ENCODE peak calls at places on chromosome 17, in four cellular contexts. One of them, this sample, is unnamed.

GRCh38 chr17:8312726-8313600 is 2.9 kb downstream of the ARHGEF15 start:
- DNase-seq in mucosa of descending colon: no peak
- DNase-seq in activated CD8-positive, alpha-beta T cell treated with anti-CD3 and anti-CD28 coated beads for 36 hours: no peak
- DNase-seq in astrocyte of the cerebellum: no peak
- DNase-seq in this sample: peak

GRCh38 chr17:63434951-63435571 is 11.0 kb downstream of the CYB561 start:
- DNase-seq in activated CD8-positive, alpha-beta T cell treated with anti-CD3 and anti-CD28 coated beads for 36 hours: peak
- DNase-seq in astrocyte of the cerebellum: no peak
- DNase-seq in mucosa of descending colon: peak
- DNase-seq in this sample: peak

GRCh38 chr17:57957120-57957850 is 2.1 kb upstream of the CUEDC1 start:
- DNase-seq in activated CD8-positive, alpha-beta T cell treated with anti-CD3 and anti-CD28 coated beads for 36 hours: no peak
- DNase-seq in mucosa of descending colon: no peak
- DNase-seq in astrocyte of the cerebellum: no peak
- DNase-seq in this sample: no peak

GRCh38 chr17:76071497-76072148 is 694 bp downstream of the SRP68 start:
- DNase-seq in mucosa of descending colon: no peak
- DNase-seq in activated CD8-positive, alpha-beta T cell treated with anti-CD3 and anti-CD28 coated beads for 36 hours: peak
- DNase-seq in astrocyte of the cerebellum: no peak
- DNase-seq in this sample: no peak

GRCh38 chr17:3535253-3535995 is 22.2 kb downstream of the TRPV3 start:
- DNase-seq in astrocyte of the cerebellum: peak
- DNase-seq in mucosa of descending colon: peak
- DNase-seq in activated CD8-positive, alpha-beta T cell treated with anti-CD3 and anti-CD28 coated beads for 36 hours: peak
- DNase-seq in this sample: peak

GRCh38 chr17:13004336-13004735 is 13.5 kb downstream of the ELAC2 start:
- DNase-seq in mucosa of descending colon: no peak
- DNase-seq in astrocyte of the cerebellum: no peak
- DNase-seq in activated CD8-positive, alpha-beta T cell treated with anti-CD3 and anti-CD28 coated beads for 36 hours: no peak
- DNase-seq in this sample: no peak

GRCh38 chr17:1709971-1710806 is at the start of gene TLCD2:
- DNase-seq in activated CD8-positive, alpha-beta T cell treated with anti-CD3 and anti-CD28 coated beads for 36 hours: no peak
- DNase-seq in mucosa of descending colon: peak
- DNase-seq in astrocyte of the cerebellum: no peak
- DNase-seq in this sample: no peak

GRCh38 chr17:40019140-40019991 is 4.1 kb downstream of the CSF3 start:
- DNase-seq in mucosa of descending colon: no peak
- DNase-seq in astrocyte of the cerebellum: peak
- DNase-seq in activated CD8-positive, alpha-beta T cell treated with anti-CD3 and anti-CD28 coated beads for 36 hours: no peak
- DNase-seq in this sample: no peak

GRCh38 chr17:17886253-17886652 is 49.5 kb upstream of the SREBF1 start:
- DNase-seq in activated CD8-positive, alpha-beta T cell treated with anti-CD3 and anti-CD28 coated beads for 36 hours: no peak
- DNase-seq in mucosa of descending colon: peak
- DNase-seq in astrocyte of the cerebellum: no peak
- DNase-seq in this sample: no peak

GRCh38 chr17:46198233-46198632 is 5.0 kb upstream of the KANSL1 start:
- DNase-seq in astrocyte of the cerebellum: no peak
- DNase-seq in mucosa of descending colon: no peak
- DNase-seq in activated CD8-positive, alpha-beta T cell treated with anti-CD3 and anti-CD28 coated beads for 36 hours: no peak
- DNase-seq in this sample: no peak

GRCh38 chr17:50238594-50239287 is 35.5 kb upstream of the TMEM92 start:
- DNase-seq in activated CD8-positive, alpha-beta T cell treated with anti-CD3 and anti-CD28 coated beads for 36 hours: no peak
- DNase-seq in mucosa of descending colon: no peak
- DNase-seq in astrocyte of the cerebellum: no peak
- DNase-seq in this sample: no peak

GRCh38 chr17:70336411-70336810 is 167.1 kb downstream of the KCNJ2 start:
- DNase-seq in astrocyte of the cerebellum: no peak
- DNase-seq in mucosa of descending colon: no peak
- DNase-seq in activated CD8-positive, alpha-beta T cell treated with anti-CD3 and anti-CD28 coated beads for 36 hours: no peak
- DNase-seq in this sample: no peak

GRCh38 chr17:8383143-8383974 is at the start of gene RPL26:
- DNase-seq in activated CD8-positive, alpha-beta T cell treated with anti-CD3 and anti-CD28 coated beads for 36 hours: peak
- DNase-seq in astrocyte of the cerebellum: peak
- DNase-seq in mucosa of descending colon: peak
- DNase-seq in this sample: peak

GRCh38 chr17:33983824-33984574 is 271.1 kb upstream of the CCL2 start:
- DNase-seq in astrocyte of the cerebellum: no peak
- DNase-seq in mucosa of descending colon: no peak
- DNase-seq in activated CD8-positive, alpha-beta T cell treated with anti-CD3 and anti-CD28 coated beads for 36 hours: no peak
- DNase-seq in this sample: no peak

GRCh38 chr17:59853168-59853918 is 39.4 kb downstream of the TUBD1 start:
- DNase-seq in astrocyte of the cerebellum: no peak
- DNase-seq in activated CD8-positive, alpha-beta T cell treated with anti-CD3 and anti-CD28 coated beads for 36 hours: peak
- DNase-seq in mucosa of descending colon: peak
- DNase-seq in this sample: no peak
- TF ChIP-seq CTCF in astrocyte of the cerebellum: peak
- TF ChIP-seq CTCF in activated CD8-positive, alpha-beta T cell treated with anti-CD3 and anti-CD28 coated beads for 36 hours: peak
- TF ChIP-seq CTCF in mucosa of descending colon: no peak
- TF ChIP-seq CTCF in this sample: peak

GRCh38 chr17:19397556-19398041 is 10.6 kb upstream of the MFAP4 start:
- DNase-seq in astrocyte of the cerebellum: no peak
- DNase-seq in mucosa of descending colon: peak
- DNase-seq in activated CD8-positive, alpha-beta T cell treated with anti-CD3 and anti-CD28 coated beads for 36 hours: no peak
- DNase-seq in this sample: no peak
- TF ChIP-seq CTCF in astrocyte of the cerebellum: peak
- TF ChIP-seq CTCF in mucosa of descending colon: no peak
- TF ChIP-seq CTCF in activated CD8-positive, alpha-beta T cell treated with anti-CD3 and anti-CD28 coated beads for 36 hours: no peak
- TF ChIP-seq CTCF in this sample: no peak

GRCh38 chr17:16013943-16014407 is 14.4 kb downstream of the TTC19 start:
- DNase-seq in mucosa of descending colon: no peak
- DNase-seq in activated CD8-positive, alpha-beta T cell treated with anti-CD3 and anti-CD28 coated beads for 36 hours: no peak
- DNase-seq in astrocyte of the cerebellum: peak
- DNase-seq in this sample: no peak
- TF ChIP-seq CTCF in mucosa of descending colon: no peak
- TF ChIP-seq CTCF in activated CD8-positive, alpha-beta T cell treated with anti-CD3 and anti-CD28 coated beads for 36 hours: no peak
- TF ChIP-seq CTCF in astrocyte of the cerebellum: peak
- TF ChIP-seq CTCF in this sample: peak

GRCh38 chr17:79951361-79952264 is 84.1 kb downstream of the TBC1D16 start:
- DNase-seq in activated CD8-positive, alpha-beta T cell treated with anti-CD3 and anti-CD28 coated beads for 36 hours: no peak
- DNase-seq in astrocyte of the cerebellum: peak
- DNase-seq in mucosa of descending colon: no peak
- DNase-seq in this sample: peak
- TF ChIP-seq CTCF in activated CD8-positive, alpha-beta T cell treated with anti-CD3 and anti-CD28 coated beads for 36 hours: no peak
- TF ChIP-seq CTCF in astrocyte of the cerebellum: no peak
- TF ChIP-seq CTCF in mucosa of descending colon: no peak
- TF ChIP-seq CTCF in this sample: no peak

This sample was measured in chondrocyte.